ENCODE peak calls at places on chromosomes 4 and X, in five cellular contexts. B is HepG2, A is H1, W is GM12878, F is K562. C is an unnamed sample.

GRCh38 chr4:78040431-78040830 is 16.7 kb upstream of the FRAS1 start:
- DNase-seq in W (no peak), A (no peak), F (no peak), B (no peak), C (no peak)

GRCh38 chrX:97547873-97548578 is 664.3 kb downstream of the RPA4 start:
- DNase-seq in F (no peak), A (no peak), B (peak), W (no peak), C (no peak)

GRCh38 chrX:3697220-3697684 is 16.2 kb downstream of the PRKX start:
- DNase-seq in F (peak), A (no peak), W (no peak), B (no peak), C (no peak)

GRCh38 chr4:186739802-186740434 is 16.3 kb upstream of the FAT1 start:
- DNase-seq in F (peak), B (no peak), A (no peak), W (no peak), C (no peak)

GRCh38 chr4:139484861-139485311 is 31.0 kb downstream of the RAB33B start:
- DNase-seq in B (no peak), F (no peak), W (no peak), A (no peak), C (no peak)

GRCh38 chrX:111200327-111200726 is 70.0 kb downstream of the CAPN6 start:
- DNase-seq in B (no peak), A (no peak), F (no peak), W (no peak), C (no peak)

GRCh38 chr4:122576261-122577188 is 44.3 kb downstream of the IL21 start:
- DNase-seq in B (peak), F (peak), A (no peak), W (no peak), C (no peak)

GRCh38 chrX:34875204-34875603 is 67.4 kb upstream of the FAM47B start:
- DNase-seq in F (no peak), A (no peak), W (no peak), B (no peak), C (no peak)

GRCh38 chr4:147773261-147774184 is 41.6 kb downstream of the ARHGAP10 start:
- DNase-seq in A (no peak), W (no peak), F (no peak), B (no peak), C (no peak)

GRCh38 chr4:41873380-41874295 is 61.6 kb upstream of the TMEM33 start:
- DNase-seq in F (no peak), A (peak), W (no peak), B (no peak), C (peak)

GRCh38 chr4:125736057-125736456 is 421.3 kb downstream of the FAT4 start:
- DNase-seq in F (no peak), W (no peak), A (no peak), B (peak), C (no peak)

DNA sequence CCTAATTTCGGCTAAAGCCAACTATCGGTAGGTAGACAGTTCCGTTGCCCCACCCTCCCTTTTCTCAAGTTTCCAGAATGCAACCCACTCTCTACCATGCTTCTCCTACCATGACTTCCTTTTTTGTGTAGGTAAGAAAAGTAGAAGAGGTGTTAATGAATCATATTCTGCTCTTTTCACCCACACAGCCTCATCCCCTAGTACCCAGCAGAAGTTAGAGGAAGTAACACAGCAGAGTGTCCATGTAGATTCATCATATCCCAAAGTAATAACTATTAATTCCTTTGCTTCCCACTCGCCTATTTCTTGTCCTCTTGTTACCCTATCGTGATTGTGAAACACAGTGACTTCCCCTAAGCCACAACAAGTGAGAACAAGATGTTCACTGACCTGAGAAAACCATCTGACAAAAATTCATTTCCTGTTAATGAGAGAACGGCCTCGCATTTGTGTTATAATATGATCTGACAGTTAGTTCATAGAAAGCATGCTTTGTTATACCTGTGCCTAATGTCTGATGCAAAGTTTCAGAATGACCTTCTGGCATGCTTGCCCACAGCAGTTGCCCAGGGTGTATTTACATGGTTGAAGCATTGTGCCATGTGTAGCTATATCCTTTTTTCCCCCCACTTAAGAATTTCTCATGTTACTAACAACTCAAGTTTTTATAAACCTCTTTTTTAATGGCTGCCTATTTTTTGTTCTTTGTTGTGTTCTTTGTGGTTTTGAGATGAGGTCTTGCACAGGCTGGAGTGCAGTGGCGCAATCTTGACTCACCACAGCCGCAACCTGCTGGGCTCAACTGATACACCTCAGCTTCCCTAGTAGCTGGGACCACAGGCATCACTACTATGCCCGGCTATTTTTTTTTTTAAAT is 185.6 kb downstream of the RAP1GDS1 start:
- DNase-seq in W (peak), B (no peak), F (no peak), A (no peak), C (no peak)
- TF ChIP-seq CREB1 in W (no peak), B (no peak), F (no peak), A (no peak), C (no peak)

GRCh38 chr4:137660211-137660610 is 127.9 kb upstream of the PCDH18 start:
- DNase-seq in A (no peak), W (no peak), F (no peak), B (no peak), C (no peak)

GRCh38 chr4:137664416-137664815 is 132.1 kb upstream of the PCDH18 start:
- DNase-seq in A (no peak), F (no peak), B (no peak), W (no peak), C (no peak)

GRCh38 chr4:137663376-137664054 is 131.2 kb upstream of the PCDH18 start:
- DNase-seq in F (no peak), A (no peak), W (no peak), B (no peak), C (no peak)

GRCh38 chr4:137659431-137659830 is 127.1 kb upstream of the PCDH18 start:
- DNase-seq in B (no peak), F (no peak), A (no peak), W (no peak), C (no peak)

DNA sequence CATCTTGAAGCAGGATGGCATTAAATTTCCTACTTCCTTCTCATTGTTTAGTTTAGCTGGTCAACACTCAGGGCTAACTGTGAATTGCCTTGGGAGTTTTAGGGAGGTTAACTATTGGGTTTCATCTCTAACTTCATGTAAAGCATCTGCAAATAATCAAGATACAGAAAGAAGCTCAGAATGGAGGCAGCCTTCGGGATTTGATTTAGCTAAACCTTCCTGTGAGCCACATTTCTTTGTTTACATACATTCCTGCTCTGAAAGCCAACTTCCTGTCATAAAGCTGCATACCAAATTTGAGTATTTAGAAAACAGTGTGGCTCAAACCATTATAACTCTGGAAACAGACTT is 131.7 kb upstream of the PCDH18 start:
- DNase-seq in W (no peak), A (no peak), F (no peak), B (no peak), C (no peak)
- TF ChIP-seq ATF3 in W (no peak), A (no peak), F (no peak), B (no peak), C (no peak)

DNA sequence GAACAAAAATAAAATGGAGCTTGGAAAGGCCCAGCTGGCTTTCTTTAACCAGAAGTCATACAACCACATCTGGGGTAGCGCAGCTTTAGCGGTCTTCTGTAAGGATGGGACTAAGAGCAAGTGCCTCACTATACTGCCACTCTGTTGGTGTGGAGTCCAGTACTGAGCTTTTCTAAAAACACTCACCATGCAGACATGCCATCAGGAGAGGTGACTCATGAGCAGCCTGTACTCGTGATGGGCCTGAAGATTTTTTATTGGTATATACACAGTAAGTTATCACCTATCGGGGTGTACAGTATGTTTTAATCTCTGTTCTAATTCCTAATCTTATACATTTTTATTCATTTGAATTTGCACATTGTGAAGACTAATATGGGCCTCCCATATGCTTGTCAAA is 9.6 kb downstream of the PPP3CA start:
- DNase-seq in W (no peak), A (no peak), F (no peak), B (no peak), C (no peak)
- TF ChIP-seq CREB1 in W (no peak), A (no peak), F (no peak), B (no peak), C (no peak)

DNA sequence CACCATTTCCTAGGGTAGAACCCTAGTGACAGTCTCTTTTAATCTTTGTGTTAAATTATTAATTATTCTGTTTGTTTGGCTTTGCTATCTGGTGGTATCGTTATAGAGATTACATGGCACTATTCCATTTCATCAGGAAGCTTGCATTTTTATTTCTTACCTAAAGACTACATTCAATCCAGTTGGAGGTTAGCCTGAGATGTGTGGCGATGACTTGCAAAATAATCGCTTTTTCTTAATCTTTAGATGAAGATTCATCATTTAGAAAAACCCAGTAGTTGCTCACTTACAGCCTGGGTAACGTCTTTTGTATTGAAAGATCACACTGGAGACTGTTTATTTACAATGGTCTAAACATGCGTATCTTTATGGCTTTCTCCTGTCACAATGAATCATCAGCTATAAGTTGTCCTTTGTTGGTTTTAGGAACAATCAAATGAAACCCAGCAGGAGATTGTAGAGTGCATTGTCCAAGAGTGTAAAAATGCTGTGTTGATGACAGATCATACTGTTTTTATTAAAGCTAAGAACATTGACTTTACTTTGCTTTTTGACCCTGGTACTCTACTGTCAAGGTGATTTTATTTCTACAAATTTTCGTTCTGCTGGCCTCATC is 281.7 kb upstream of the PITX2 start:
- DNase-seq in A (no peak), F (no peak), B (no peak), W (no peak), C (no peak)
- TF ChIP-seq ATF3 in A (no peak), F (no peak), B (no peak), W (no peak), C (no peak)

DNA sequence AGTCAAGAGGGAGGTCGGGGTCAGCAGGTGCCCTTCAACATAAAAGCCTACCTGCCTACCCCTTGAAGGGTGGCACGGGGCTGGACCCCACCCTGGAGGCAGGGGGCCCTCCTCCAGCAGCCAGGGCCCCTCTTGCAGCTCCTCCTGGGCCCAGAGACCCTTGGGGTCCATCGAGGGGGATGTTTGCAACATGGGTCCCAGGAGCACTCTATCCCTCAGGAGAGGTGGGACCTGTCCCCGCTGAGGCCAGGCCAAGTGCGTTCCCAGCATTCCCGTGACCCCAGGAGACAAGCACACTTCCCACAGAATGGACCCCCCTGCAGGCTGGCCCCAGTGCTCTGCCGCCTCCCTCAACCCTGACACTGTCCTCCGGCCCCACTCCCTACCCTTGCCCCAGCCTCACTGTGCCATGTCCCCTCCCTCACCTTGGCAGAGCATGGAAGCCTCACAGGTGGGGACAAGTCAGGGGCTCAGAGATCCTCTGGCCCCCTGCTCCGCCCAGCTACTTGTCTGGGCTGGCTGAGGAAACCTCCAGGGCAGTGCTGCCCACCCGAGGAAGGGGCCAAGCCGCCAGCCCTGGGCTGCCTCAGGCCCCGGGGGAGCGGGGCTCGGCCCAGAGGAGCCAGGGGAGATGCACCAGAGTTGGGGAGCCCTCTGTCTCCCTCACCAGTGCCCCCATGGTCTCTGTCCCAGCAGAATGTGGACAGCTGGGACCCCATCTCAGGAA is 2.2 kb downstream of the MXD4 start:
- DNase-seq in F (no peak), W (no peak), B (no peak), A (no peak), C (peak)
- TF ChIP-seq CREB1 in F (no peak), W (no peak), B (no peak), A (no peak), C (no peak)

DNA sequence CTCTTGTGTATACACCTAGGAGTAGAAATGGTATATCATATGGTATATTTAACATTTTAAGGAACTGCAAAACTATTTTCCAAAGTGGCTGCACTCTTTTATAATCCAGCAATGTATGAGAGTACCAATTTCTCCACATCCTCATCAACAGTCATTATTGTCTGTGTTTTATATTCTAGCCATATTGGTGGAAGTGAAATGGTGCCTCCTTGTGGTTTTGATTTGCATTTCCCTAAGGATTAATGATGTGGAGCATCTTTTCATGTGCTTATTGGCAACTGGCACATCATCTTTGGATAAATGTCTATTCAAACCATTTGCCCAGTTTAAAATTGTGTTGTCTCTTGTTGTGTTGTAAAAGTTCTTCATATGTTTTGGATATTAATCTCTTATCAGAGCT is 9.6 kb downstream of the BMP15 start:
- DNase-seq in W (no peak), F (no peak), B (peak), A (no peak), C (no peak)
- TF ChIP-seq ATF3 in W (no peak), F (no peak), B (no peak), A (no peak), C (no peak)

GRCh38 chr4:127586922-127587571 is 45.7 kb upstream of the INTU start:
- DNase-seq in F (peak), A (no peak), W (no peak), B (peak), C (peak)
- TF ChIP-seq CREB1 in F (no peak), A (no peak), W (no peak), B (no peak), C (no peak)

C was measured in WTC11.